ENCODE peak calls at places on chromosomes 6 and 20, in eight cellular contexts. One of them, this sample, is unnamed.

GRCh38 chr6:28137458-28138020 is 4.1 kb upstream of the ZKSCAN8 start:
- DNase-seq in endothelial cell: no peak
- DNase-seq in mesothelial cell of epicardium: no peak
- DNase-seq in A549: no peak
- DNase-seq in neural progenitor cell: no peak
- DNase-seq in IMR-90: peak; percentile 14
- DNase-seq in brain microvascular endothelial cell: no peak
- DNase-seq in epithelial cell of esophagus: peak; percentile 38
- DNase-seq in this sample: no peak

GRCh38 chr6:74596586-74596985 is 609.3 kb downstream of the COL12A1 start:
- DNase-seq in endothelial cell: no peak
- DNase-seq in mesothelial cell of epicardium: no peak
- DNase-seq in A549: no peak
- DNase-seq in neural progenitor cell: no peak
- DNase-seq in IMR-90: no peak
- DNase-seq in brain microvascular endothelial cell: no peak
- DNase-seq in epithelial cell of esophagus: no peak
- DNase-seq in this sample: no peak

GRCh38 chr6:26122402-26122792 is 35.2 kb downstream of the HFE start:
- DNase-seq in endothelial cell: no peak
- DNase-seq in mesothelial cell of epicardium: no peak
- DNase-seq in A549: peak; percentile 74
- DNase-seq in neural progenitor cell: peak; percentile 56
- DNase-seq in IMR-90: no peak
- DNase-seq in brain microvascular endothelial cell: peak; percentile 5
- DNase-seq in epithelial cell of esophagus: peak; percentile 36
- DNase-seq in this sample: no peak

GRCh38 chr6:33571637-33572316 is 8.3 kb downstream of the BAK1 start:
- DNase-seq in endothelial cell: no peak
- DNase-seq in mesothelial cell of epicardium: no peak
- DNase-seq in A549: no peak
- DNase-seq in neural progenitor cell: no peak
- DNase-seq in IMR-90: no peak
- DNase-seq in brain microvascular endothelial cell: no peak
- DNase-seq in epithelial cell of esophagus: no peak
- DNase-seq in this sample: no peak

GRCh38 chr6:683742-684440 is 9.0 kb downstream of the EXOC2 start:
- DNase-seq in endothelial cell: peak; percentile 33
- DNase-seq in mesothelial cell of epicardium: no peak
- DNase-seq in A549: no peak
- DNase-seq in neural progenitor cell: peak; percentile 83
- DNase-seq in IMR-90: peak; percentile 88
- DNase-seq in brain microvascular endothelial cell: peak; percentile 92
- DNase-seq in epithelial cell of esophagus: no peak
- DNase-seq in this sample: peak; percentile 40

GRCh38 chr20:14790771-14791517 is 453.5 kb upstream of the FLRT3 start:
- DNase-seq in endothelial cell: no peak
- DNase-seq in mesothelial cell of epicardium: no peak
- DNase-seq in A549: no peak
- DNase-seq in neural progenitor cell: peak; percentile 8
- DNase-seq in IMR-90: no peak
- DNase-seq in brain microvascular endothelial cell: peak; percentile 20
- DNase-seq in epithelial cell of esophagus: no peak
- DNase-seq in this sample: no peak

GRCh38 chr6:133890941-133891813 is 2.3 kb downstream of the TCF21 start:
- DNase-seq in endothelial cell: peak; percentile 21
- DNase-seq in mesothelial cell of epicardium: no peak
- DNase-seq in A549: peak; percentile 48
- DNase-seq in neural progenitor cell: peak; percentile 71
- DNase-seq in IMR-90: peak; percentile 39
- DNase-seq in brain microvascular endothelial cell: no peak
- DNase-seq in epithelial cell of esophagus: peak; percentile 14
- DNase-seq in this sample: peak; percentile 35

GRCh38 chr20:22805219-22805618 is 220.8 kb upstream of the FOXA2 start:
- DNase-seq in endothelial cell: peak; percentile 23
- DNase-seq in mesothelial cell of epicardium: no peak
- DNase-seq in A549: peak; percentile 80
- DNase-seq in neural progenitor cell: no peak
- DNase-seq in IMR-90: peak; percentile 74
- DNase-seq in brain microvascular endothelial cell: peak; percentile 89
- DNase-seq in epithelial cell of esophagus: peak; percentile 89
- DNase-seq in this sample: no peak

GRCh38 chr20:46523696-46524328 is 10.5 kb upstream of the ZNF334 start:
- DNase-seq in endothelial cell: no peak
- DNase-seq in mesothelial cell of epicardium: no peak
- DNase-seq in A549: no peak
- DNase-seq in neural progenitor cell: peak; percentile 62
- DNase-seq in IMR-90: peak; percentile 17
- DNase-seq in brain microvascular endothelial cell: no peak
- DNase-seq in epithelial cell of esophagus: peak; percentile 54
- DNase-seq in this sample: no peak

GRCh38 chr6:40195751-40196518 is 261.7 kb upstream of the MOCS1 start:
- DNase-seq in endothelial cell: no peak
- DNase-seq in mesothelial cell of epicardium: no peak
- DNase-seq in A549: no peak
- DNase-seq in neural progenitor cell: no peak
- DNase-seq in IMR-90: no peak
- DNase-seq in brain microvascular endothelial cell: no peak
- DNase-seq in epithelial cell of esophagus: no peak
- DNase-seq in this sample: no peak

GRCh38 chr20:40667503-40667902 is 21.5 kb downstream of the MAFB start:
- DNase-seq in endothelial cell: no peak
- DNase-seq in mesothelial cell of epicardium: no peak
- DNase-seq in A549: no peak
- DNase-seq in neural progenitor cell: no peak
- DNase-seq in IMR-90: no peak
- DNase-seq in brain microvascular endothelial cell: no peak
- DNase-seq in epithelial cell of esophagus: no peak
- DNase-seq in this sample: no peak

GRCh38 chr20:40672095-40672494 is 16.9 kb downstream of the MAFB start:
- DNase-seq in endothelial cell: no peak
- DNase-seq in mesothelial cell of epicardium: no peak
- DNase-seq in A549: no peak
- DNase-seq in neural progenitor cell: no peak
- DNase-seq in IMR-90: no peak
- DNase-seq in brain microvascular endothelial cell: no peak
- DNase-seq in epithelial cell of esophagus: no peak
- DNase-seq in this sample: no peak

GRCh38 chr20:40669692-40670091 is 19.3 kb downstream of the MAFB start:
- DNase-seq in endothelial cell: no peak
- DNase-seq in mesothelial cell of epicardium: no peak
- DNase-seq in A549: no peak
- DNase-seq in neural progenitor cell: no peak
- DNase-seq in IMR-90: no peak
- DNase-seq in brain microvascular endothelial cell: no peak
- DNase-seq in epithelial cell of esophagus: no peak
- DNase-seq in this sample: no peak

GRCh38 chr20:40668449-40669228 is 20.4 kb downstream of the MAFB start:
- DNase-seq in endothelial cell: no peak
- DNase-seq in mesothelial cell of epicardium: no peak
- DNase-seq in A549: peak; percentile 45
- DNase-seq in neural progenitor cell: no peak
- DNase-seq in IMR-90: no peak
- DNase-seq in brain microvascular endothelial cell: peak; percentile 43
- DNase-seq in epithelial cell of esophagus: peak; percentile 68
- DNase-seq in this sample: no peak

DNA sequence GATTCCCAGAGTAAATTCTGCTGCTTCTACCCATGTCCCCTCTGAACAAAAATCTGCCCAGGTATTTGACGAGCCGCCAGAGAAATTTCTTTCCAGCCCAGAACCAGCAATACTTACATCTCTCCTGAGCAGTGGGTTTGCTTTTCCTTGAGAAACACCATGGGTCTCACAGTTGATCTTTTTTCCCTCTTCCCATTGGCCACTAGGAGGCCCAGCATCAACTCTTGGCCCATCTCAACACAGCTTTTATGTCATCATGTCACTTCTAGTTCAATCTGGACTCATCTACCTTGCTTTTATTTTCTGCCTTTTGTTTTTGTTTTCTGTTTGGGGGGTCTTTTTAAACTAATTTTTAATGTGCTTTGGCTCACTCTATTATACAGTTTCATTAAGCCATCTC is 18.8 kb downstream of the MAFB start:
- DNase-seq in endothelial cell: no peak
- DNase-seq in mesothelial cell of epicardium: no peak
- DNase-seq in A549: no peak
- DNase-seq in neural progenitor cell: no peak
- DNase-seq in IMR-90: no peak
- DNase-seq in brain microvascular endothelial cell: no peak
- DNase-seq in epithelial cell of esophagus: no peak
- DNase-seq in this sample: no peak
- TF ChIP-seq CTCF in endothelial cell: no peak
- TF ChIP-seq CTCF in mesothelial cell of epicardium: no peak
- TF ChIP-seq CTCF in A549: no peak
- TF ChIP-seq CTCF in neural progenitor cell: no peak
- TF ChIP-seq CTCF in IMR-90: no peak
- TF ChIP-seq CTCF in brain microvascular endothelial cell: no peak
- TF ChIP-seq CTCF in epithelial cell of esophagus: no peak
- TF ChIP-seq CTCF in this sample: peak; percentile 29

DNA sequence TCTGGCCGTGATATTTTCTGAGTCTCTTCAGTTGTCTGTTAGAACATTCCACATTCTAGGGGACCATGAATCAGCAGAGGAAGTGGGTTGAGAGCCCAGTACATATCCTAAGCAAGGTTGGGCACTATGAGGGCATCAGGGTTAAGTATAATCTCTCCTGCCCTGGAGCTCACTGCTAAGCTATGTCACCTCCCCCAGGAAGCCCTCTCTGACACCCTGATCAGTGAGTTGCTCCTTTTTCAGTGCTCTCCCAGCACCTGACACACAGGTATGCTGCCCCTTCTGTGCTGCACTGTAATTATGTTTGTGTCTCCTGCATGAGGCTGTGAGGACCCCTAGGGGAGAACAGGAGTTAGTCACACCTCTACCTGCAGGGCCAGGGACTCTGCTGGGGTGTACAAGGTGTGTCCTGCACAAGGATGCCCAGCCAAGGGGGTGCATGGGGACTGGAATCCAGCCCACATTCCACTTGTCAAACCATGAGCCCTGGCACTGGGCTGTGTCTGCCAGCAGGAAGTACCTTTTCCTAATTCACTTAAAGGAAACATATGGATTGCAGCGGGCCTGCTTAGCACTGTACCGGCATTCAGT is 3.9 kb downstream of the RAB44 start:
- DNase-seq in endothelial cell: no peak
- DNase-seq in mesothelial cell of epicardium: no peak
- DNase-seq in A549: no peak
- DNase-seq in neural progenitor cell: no peak
- DNase-seq in IMR-90: no peak
- DNase-seq in brain microvascular endothelial cell: no peak
- DNase-seq in epithelial cell of esophagus: peak; percentile 46
- DNase-seq in this sample: no peak
- TF ChIP-seq CTCF in endothelial cell: no peak
- TF ChIP-seq CTCF in mesothelial cell of epicardium: no peak
- TF ChIP-seq CTCF in A549: peak; percentile 14
- TF ChIP-seq CTCF in neural progenitor cell: peak; percentile 42
- TF ChIP-seq CTCF in IMR-90: no peak
- TF ChIP-seq CTCF in brain microvascular endothelial cell: no peak
- TF ChIP-seq CTCF in epithelial cell of esophagus: peak; percentile 37
- TF ChIP-seq CTCF in this sample: no peak

GRCh38 chr6:129893513-129894098 is 32.5 kb upstream of the TMEM244 start:
- DNase-seq in endothelial cell: no peak
- DNase-seq in mesothelial cell of epicardium: no peak
- DNase-seq in A549: peak; percentile 11
- DNase-seq in neural progenitor cell: no peak
- DNase-seq in IMR-90: peak; percentile 51
- DNase-seq in brain microvascular endothelial cell: no peak
- DNase-seq in epithelial cell of esophagus: peak; percentile 56
- DNase-seq in this sample: no peak
- TF ChIP-seq CTCF in endothelial cell: peak; percentile 60
- TF ChIP-seq CTCF in mesothelial cell of epicardium: peak; percentile 63
- TF ChIP-seq CTCF in A549: peak; percentile 40
- TF ChIP-seq CTCF in neural progenitor cell: peak; percentile 24
- TF ChIP-seq CTCF in IMR-90: peak; percentile 51
- TF ChIP-seq CTCF in brain microvascular endothelial cell: no peak
- TF ChIP-seq CTCF in epithelial cell of esophagus: peak; percentile 33
- TF ChIP-seq CTCF in this sample: peak; percentile 55

GRCh38 chr6:97445406-97445805 is 162.4 kb upstream of the MMS22L start:
- DNase-seq in endothelial cell: no peak
- DNase-seq in mesothelial cell of epicardium: no peak
- DNase-seq in A549: no peak
- DNase-seq in neural progenitor cell: no peak
- DNase-seq in IMR-90: no peak
- DNase-seq in brain microvascular endothelial cell: no peak
- DNase-seq in epithelial cell of esophagus: no peak
- DNase-seq in this sample: no peak

GRCh38 chr6:97437087-97437486 is 154.1 kb upstream of the MMS22L start:
- DNase-seq in endothelial cell: no peak
- DNase-seq in mesothelial cell of epicardium: no peak
- DNase-seq in A549: peak; percentile 10
- DNase-seq in neural progenitor cell: peak; percentile 54
- DNase-seq in IMR-90: peak; percentile 18
- DNase-seq in brain microvascular endothelial cell: no peak
- DNase-seq in epithelial cell of esophagus: peak; percentile 26
- DNase-seq in this sample: no peak

GRCh38 chr6:97443408-97444080 is 160.5 kb upstream of the MMS22L start:
- DNase-seq in endothelial cell: no peak
- DNase-seq in mesothelial cell of epicardium: no peak
- DNase-seq in A549: no peak
- DNase-seq in neural progenitor cell: no peak
- DNase-seq in IMR-90: no peak
- DNase-seq in brain microvascular endothelial cell: no peak
- DNase-seq in epithelial cell of esophagus: no peak
- DNase-seq in this sample: no peak

GRCh38 chr6:97438011-97438671 is 155.1 kb upstream of the MMS22L start:
- DNase-seq in endothelial cell: no peak
- DNase-seq in mesothelial cell of epicardium: no peak
- DNase-seq in A549: no peak
- DNase-seq in neural progenitor cell: no peak
- DNase-seq in IMR-90: no peak
- DNase-seq in brain microvascular endothelial cell: no peak
- DNase-seq in epithelial cell of esophagus: no peak
- DNase-seq in this sample: no peak

GRCh38 chr6:97440590-97441176 is 157.7 kb upstream of the MMS22L start:
- DNase-seq in endothelial cell: peak; percentile 35
- DNase-seq in mesothelial cell of epicardium: no peak
- DNase-seq in A549: peak; percentile 34
- DNase-seq in neural progenitor cell: peak; percentile 75
- DNase-seq in IMR-90: peak; percentile 12
- DNase-seq in brain microvascular endothelial cell: peak; percentile 42
- DNase-seq in epithelial cell of esophagus: peak; percentile 18
- DNase-seq in this sample: peak; percentile 36
- TF ChIP-seq CTCF in endothelial cell: peak; percentile 22
- TF ChIP-seq CTCF in mesothelial cell of epicardium: no peak
- TF ChIP-seq CTCF in A549: no peak
- TF ChIP-seq CTCF in neural progenitor cell: peak; percentile 75
- TF ChIP-seq CTCF in IMR-90: peak; percentile 32
- TF ChIP-seq CTCF in brain microvascular endothelial cell: peak; percentile 76
- TF ChIP-seq CTCF in epithelial cell of esophagus: peak; percentile 61
- TF ChIP-seq CTCF in this sample: peak; percentile 67